ENCODE peak calls at places on chromosomes 11 and 22, in eight cellular contexts. U is iPS DF 19.7, O is mesothelial cell of epicardium, B is NCI-H1092 treated with DMSO at 0.1 percent for 48 hours, Y is GM18507, P is left cardiac atrium, L is activated B cell treated with CpG ODN at 0.5 μM for 24 hours, W is GM23338. A is an unnamed sample.

GRCh38 chr22:50233223-50233622 is 11.6 kb downstream of the TUBGCP6 start:
- DNase-seq in U (no peak), O (no peak), B (no peak), Y (no peak), P (no peak), L (no peak), W (no peak), A (no peak)

GRCh38 chr22:50727678-50728522 is 10.1 kb upstream of the ACR start:
- DNase-seq in U (no peak), O (peak), B (no peak), Y (no peak), P (peak), L (no peak), W (no peak), A (peak)

GRCh38 chr22:32539631-32540449 is 65.2 kb downstream of the FBXO7 start:
- DNase-seq in U (no peak), O (no peak), B (no peak), Y (no peak), P (peak), L (no peak), W (no peak), A (no peak)

GRCh38 chr11:108959124-108959761 is 294.4 kb downstream of the DDX10 start:
- DNase-seq in U (no peak), O (no peak), B (no peak), Y (no peak), P (no peak), L (no peak), W (no peak), A (no peak)

GRCh38 chr11:2750601-2751522 is 51.1 kb upstream of the KCNQ1OT1 start:
- DNase-seq in U (no peak), O (no peak), B (peak), Y (no peak), P (no peak), L (no peak), W (no peak), A (peak)

GRCh38 chr11:73521621-73522020 is 76.3 kb downstream of the FAM168A start:
- DNase-seq in U (no peak), O (no peak), B (no peak), Y (no peak), P (no peak), L (no peak), W (no peak), A (no peak)

GRCh38 chr22:28053871-28054621 is 135.0 kb upstream of the PITPNB start:
- DNase-seq in U (no peak), O (no peak), B (no peak), Y (no peak), P (no peak), L (no peak), W (no peak), A (no peak)

GRCh38 chr11:47187723-47188122 is 1.5 kb upstream of the PACSIN3 start:
- DNase-seq in U (no peak), O (no peak), B (no peak), Y (no peak), P (no peak), L (no peak), W (no peak), A (no peak)

GRCh38 chr11:76206327-76207081 is at the start of gene WNT11:
- DNase-seq in U (no peak), O (no peak), B (peak), Y (no peak), P (peak), L (peak), W (peak), A (peak)

GRCh38 chr11:95415837-95416288 is 184.9 kb upstream of the SESN3 start:
- DNase-seq in U (no peak), O (no peak), B (no peak), Y (no peak), P (no peak), L (no peak), W (no peak), A (no peak)

GRCh38 chr22:21043856-21044535 is 1.8 kb upstream of the LRRC74B start:
- DNase-seq in U (no peak), O (no peak), B (no peak), Y (no peak), P (no peak), L (no peak), W (no peak), A (peak)

GRCh38 chr11:115060840-115061239 is 382.5 kb downstream of the NXPE2 start:
- DNase-seq in U (no peak), O (no peak), B (no peak), Y (no peak), P (no peak), L (no peak), W (no peak), A (no peak)

GRCh38 chr11:46527586-46527985 is 66.2 kb downstream of the AMBRA1 start:
- DNase-seq in U (no peak), O (no peak), B (no peak), Y (no peak), P (no peak), L (no peak), W (no peak), A (no peak)

GRCh38 chr11:34665077-34665835 is 44.4 kb downstream of the EHF start:
- DNase-seq in U (no peak), O (no peak), B (no peak), Y (no peak), P (no peak), L (no peak), W (no peak), A (no peak)

GRCh38 chr11:9577032-9577431 is 3.6 kb downstream of the WEE1 start:
- DNase-seq in U (no peak), O (no peak), B (no peak), Y (no peak), P (no peak), L (no peak), W (no peak), A (no peak)